ENCODE peak calls at places on chromosomes 5 and 9, in four cellular contexts. P, K, Q and J are unnamed samples.

GRCh38 chr5:104431946-104432345 is 869.4 kb upstream of the NUDT12 start:
- DNase-seq in P (no peak), K (no peak), Q (no peak), J (no peak)

GRCh38 chr9:137194388-137194787 is 5.9 kb downstream of the SSNA1 start:
- DNase-seq in P (no peak), K (no peak), Q (no peak), J (no peak)

GRCh38 chr5:160511280-160511929 is 89.8 kb downstream of the PTTG1 start:
- DNase-seq in P (no peak), K (no peak), Q (no peak), J (no peak)

GRCh38 chr5:10704949-10705621 is 55.9 kb downstream of the DAP start:
- DNase-seq in P (peak; percentile 58), K (peak; percentile 86), Q (peak; percentile 94), J (no peak)

GRCh38 chr5:52725781-52726180 is 61.9 kb upstream of the ITGA1 start:
- DNase-seq in P (no peak), K (no peak), Q (no peak), J (no peak)

GRCh38 chr5:158843305-158843704 is 256.4 kb downstream of the EBF1 start:
- DNase-seq in P (no peak), K (no peak), Q (no peak), J (no peak)

GRCh38 chr9:137387891-137388560 is 34.9 kb downstream of the EXD3 start:
- DNase-seq in P (no peak), K (no peak), Q (no peak), J (peak; percentile 28)

GRCh38 chr5:100823812-100824211 is 79.3 kb downstream of the ST8SIA4 start:
- DNase-seq in P (no peak), K (no peak), Q (no peak), J (no peak)

GRCh38 chr5:5424736-5425135 is 2.3 kb downstream of the ICE1 start:
- DNase-seq in P (peak; percentile 13), K (no peak), Q (no peak), J (no peak)

GRCh38 chr5:172219296-172219695 is 25.3 kb downstream of the EFCAB9 start:
- DNase-seq in P (no peak), K (no peak), Q (peak; percentile 23), J (no peak)

GRCh38 chr9:134537891-134538520 is 103.6 kb upstream of the COL5A1 start:
- DNase-seq in P (no peak), K (no peak), Q (no peak), J (no peak)

GRCh38 chr5:57102905-57103255 is 71.0 kb upstream of the GPBP1 start:
- DNase-seq in P (no peak), K (no peak), Q (peak; percentile 47), J (no peak)

GRCh38 chr9:88320748-88321415 is 67.4 kb upstream of the SPIN1 start:
- DNase-seq in P (no peak), K (no peak), Q (no peak), J (no peak)

GRCh38 chr5:1779021-1779680 is 20.5 kb downstream of the MRPL36 start:
- DNase-seq in P (no peak), K (no peak), Q (no peak), J (no peak)

GRCh38 chr9:124197177-124198095 is 60.3 kb upstream of the NEK6 start:
- DNase-seq in P (no peak), K (no peak), Q (peak; percentile 74), J (no peak)

GRCh38 chr5:73280821-73281746 is 108.1 kb downstream of the TMEM174 start:
- DNase-seq in P (no peak), K (peak; percentile 65), Q (no peak), J (no peak)

GRCh38 chr5:139393497-139394122 is 1.3 kb downstream of the PROB1 start:
- DNase-seq in P (no peak), K (no peak), Q (no peak), J (no peak)

GRCh38 chr5:149257875-149258705 is 13.6 kb upstream of the AFAP1L1 start:
- DNase-seq in P (no peak), K (peak; percentile 87), Q (peak; percentile 83), J (no peak)

GRCh38 chr9:3608011-3608410 is 82.2 kb upstream of the RFX3 start:
- DNase-seq in P (no peak), K (no peak), Q (no peak), J (no peak)

GRCh38 chr9:109574061-109574882 is 76.2 kb upstream of the PTPN3 start:
- DNase-seq in P (peak; percentile 61), K (peak; percentile 68), Q (peak; percentile 81), J (no peak)

GRCh38 chr5:84729326-84729725 is 344.6 kb upstream of the EDIL3 start:
- DNase-seq in P (peak; percentile 10), K (peak; percentile 29), Q (no peak), J (no peak)

GRCh38 chr5:104611419-104611818 is 1048.8 kb upstream of the NUDT12 start:
- DNase-seq in P (no peak), K (no peak), Q (no peak), J (no peak)

GRCh38 chr9:107557236-107557990 is 67.8 kb upstream of the KLF4 start:
- DNase-seq in P (no peak), K (peak; percentile 20), Q (peak; percentile 96), J (no peak)

GRCh38 chr9:137484551-137485315 is 25.6 kb upstream of the NSMF start:
- DNase-seq in P (no peak), K (no peak), Q (peak; percentile 66), J (no peak)

GRCh38 chr9:122445155-122445749 is 32.5 kb downstream of the OR1J1 start:
- DNase-seq in P (no peak), K (peak; percentile 99), Q (no peak), J (no peak)

GRCh38 chr5:165108809-165109208 is 1603.4 kb downstream of the MAT2B start:
- DNase-seq in P (no peak), K (no peak), Q (no peak), J (no peak)

GRCh38 chr5:179406031-179406681 is 60.9 kb upstream of the ADAMTS2 start:
- DNase-seq in P (no peak), K (peak; percentile 20), Q (no peak), J (no peak)

GRCh38 chr9:35645736-35646582 is 4.8 kb downstream of the SIT1 start:
- DNase-seq in P (peak; percentile 92), K (no peak), Q (peak; percentile 61), J (peak; percentile 82)

GRCh38 chr5:67453526-67453925 is 256.9 kb upstream of the CD180 start:
- DNase-seq in P (no peak), K (no peak), Q (no peak), J (no peak)

GRCh38 chr5:67451640-67452279 is 255.2 kb upstream of the CD180 start:
- DNase-seq in P (no peak), K (no peak), Q (no peak), J (no peak)

GRCh38 chr5:67447732-67448131 is 251.1 kb upstream of the CD180 start:
- DNase-seq in P (no peak), K (no peak), Q (no peak), J (no peak)
- H2BK120ac ChIP-seq in P (no peak overlapping the region), K (no peak overlapping the region), Q (no peak overlapping the region), J (no peak overlapping the region)

GRCh38 chr5:135576075-135576599 is 2.7 kb downstream of the CXCL14 start:
- DNase-seq in P (peak; percentile 90), K (peak; percentile 33), Q (peak; percentile 61), J (peak; percentile 54)

GRCh38 chr5:135578685-135579341 is at the start of gene CXCL14:
- DNase-seq in P (peak; percentile 89), K (peak; percentile 49), Q (peak; percentile 23), J (peak; percentile 83)

GRCh38 chr5:135577421-135577820 is 1.4 kb downstream of the CXCL14 start:
- DNase-seq in P (no peak), K (no peak), Q (no peak), J (no peak)

GRCh38 chr5:135574493-135574892 is 4.3 kb downstream of the CXCL14 start:
- DNase-seq in P (no peak), K (no peak), Q (no peak), J (no peak)

DNA sequence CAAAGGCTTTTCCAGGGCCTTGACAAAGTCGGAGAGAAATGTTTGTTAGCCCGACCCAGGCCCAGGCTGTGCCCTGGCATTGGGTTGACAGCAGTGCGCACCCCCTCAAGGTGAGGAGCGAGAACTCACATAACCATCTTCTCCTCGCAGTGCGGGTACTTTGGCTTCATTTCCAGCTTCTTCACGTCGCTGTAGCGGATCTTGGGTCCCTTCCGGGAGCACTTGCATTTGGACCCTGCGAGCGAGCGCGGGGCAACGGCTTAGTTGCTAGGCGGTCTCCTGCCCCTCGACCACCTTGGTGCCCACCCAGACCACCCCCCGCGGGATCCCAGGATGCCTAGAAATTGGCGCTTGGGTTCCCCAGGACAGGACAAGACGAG is 496 bp downstream of the CXCL14 start:
- DNase-seq in P (peak; percentile 20), K (no peak), Q (no peak), J (no peak)
- H3K23ac ChIP-seq in P (peak overlapping the region; percentile 66), K (no peak overlapping the region), Q (no peak overlapping the region), J (no peak overlapping the region)

GRCh38 chr9:132146015-132146414 is 15.8 kb upstream of the NTNG2 start:
- DNase-seq in P (no peak), K (no peak), Q (no peak), J (no peak)
- H3K27me3 ChIP-seq in P (no peaks in the 10 kb centered on the region), K (peaks cover 73% of the 10 kb centered on the region), Q (no peaks in the 10 kb centered on the region), J (no peaks in the 10 kb centered on the region)

GRCh38 chr9:22214497-22215031 is 205.5 kb upstream of the CDKN2B start:
- DNase-seq in P (no peak), K (peak; percentile 77), Q (no peak), J (no peak)
- H2BK120ac ChIP-seq in P (no peak overlapping the region), K (peak overlapping the region; percentile 44), Q (peak overlapping the region; percentile 51), J (no peak overlapping the region)